ENCODE peak calls at places on chromosome 4, in five cellular contexts. X is mucosa of descending colon, F is fibroblast of the aortic adventitia, L is B cell, G is body of pancreas. J is an unnamed sample.
A peak's percentile ranks its signal among the peaks of the same experiment; 100 is the strongest.

GRCh38 chr4:113411496-113411938 is 350.0 kb downstream of the CAMK2D start:
- DNase-seq in F (peak; percentile 95), X (no peak), L (no peak), G (peak; percentile 50), J (peak; percentile 83)

GRCh38 chr4:182263562-182263961 is 20.4 kb downstream of the TENM3 start:
- DNase-seq in X (no peak), F (no peak), G (no peak), L (no peak), J (no peak)

GRCh38 chr4:123505457-123506310 is 109.1 kb downstream of the SPRY1 start:
- DNase-seq in G (peak; percentile 60), X (peak; percentile 63), L (peak; percentile 47), F (peak; percentile 59), J (peak; percentile 75)

GRCh38 chr4:8910100-8910821 is 38.6 kb upstream of the HMX1 start:
- DNase-seq in G (no peak), X (no peak), L (no peak), F (no peak), J (no peak)

GRCh38 chr4:183388777-183389176 is 55.7 kb upstream of the CDKN2AIP start:
- DNase-seq in F (no peak), G (no peak), X (no peak), L (no peak), J (no peak)

GRCh38 chr4:152709675-152710438 is 30.1 kb upstream of the TMEM154 start:
- DNase-seq in X (no peak), G (no peak), L (no peak), F (peak; percentile 29), J (peak; percentile 16)

GRCh38 chr4:110124721-110125120 is 73.7 kb downstream of the ELOVL6 start:
- DNase-seq in X (no peak), L (no peak), F (no peak), G (no peak), J (no peak)

GRCh38 chr4:105146286-105147219 is at the start of gene TET2:
- DNase-seq in F (peak; percentile 79), L (peak; percentile 89), X (peak; percentile 86), G (peak; percentile 88), J (peak; percentile 92)

GRCh38 chr4:53861856-53862610 is 202.4 kb downstream of the CHIC2 start:
- DNase-seq in G (peak; percentile 13), L (no peak), F (peak; percentile 97), X (no peak), J (peak; percentile 94)

GRCh38 chr4:156615066-156615514 is 356.5 kb downstream of the PDGFC start:
- DNase-seq in L (no peak), G (peak; percentile 2), X (no peak), F (peak; percentile 95), J (peak; percentile 79)

GRCh38 chr4:134200811-134201215 is 776 bp downstream of the PABPC4L start:
- DNase-seq in G (no peak), L (no peak), F (no peak), X (no peak), J (no peak)

GRCh38 chr4:173258866-173259265 is 75.3 kb downstream of the HMGB2 start:
- DNase-seq in X (no peak), F (no peak), G (no peak), L (no peak), J (no peak)

GRCh38 chr4:183241771-183242170 is 78.3 kb downstream of the CLDN22 start:
- DNase-seq in X (no peak), F (peak; percentile 16), L (no peak), G (no peak), J (peak; percentile 57)

GRCh38 chr4:169029947-169030346 is 19.9 kb upstream of the CBR4 start:
- DNase-seq in X (no peak), G (no peak), F (no peak), L (no peak), J (no peak)

GRCh38 chr4:3201718-3202702 is 46.9 kb upstream of the MSANTD1 start:
- DNase-seq in L (peak; percentile 33), G (peak; percentile 39), F (peak; percentile 4), X (no peak), J (peak; percentile 12)

GRCh38 chr4:47972181-47972580 is 44.3 kb downstream of the CNGA1 start:
- DNase-seq in L (no peak), G (peak; percentile 5), X (no peak), F (no peak), J (no peak)

GRCh38 chr4:40395908-40396806 is 61.0 kb downstream of the CHRNA9 start:
- DNase-seq in L (no peak), X (peak; percentile 61), F (peak; percentile 51), G (peak; percentile 98), J (peak; percentile 75)

GRCh38 chr4:119230288-119230687 is 17.8 kb downstream of the USP53 start:
- DNase-seq in L (no peak), F (no peak), X (no peak), G (no peak), J (no peak)

GRCh38 chr4:77449162-77449561 is 156.5 kb upstream of the CXCL13 start:
- DNase-seq in F (peak; percentile 79), G (no peak), L (no peak), X (no peak), J (peak; percentile 14)

GRCh38 chr4:148730766-148731165 is 288.6 kb upstream of the NR3C2 start:
- DNase-seq in F (no peak), G (no peak), X (no peak), L (no peak), J (no peak)

GRCh38 chr4:47106561-47106960 is 75.2 kb downstream of the GABRB1 start:
- DNase-seq in X (no peak), L (no peak), G (no peak), F (peak; percentile 22), J (peak; percentile 39)

GRCh38 chr4:3651267-3651846 is 114.8 kb upstream of the ADRA2C start:
- DNase-seq in L (no peak), F (no peak), X (no peak), G (no peak), J (no peak)

GRCh38 chr4:52780206-52780605 is 29.0 kb upstream of the ERVMER34-1 start:
- DNase-seq in X (no peak), F (peak; percentile 84), G (no peak), L (no peak), J (peak; percentile 42)

GRCh38 chr4:8303485-8304281 is 34.1 kb downstream of the HTRA3 start:
- DNase-seq in X (no peak), G (no peak), F (peak; percentile 91), L (no peak), J (peak; percentile 86)

GRCh38 chr4:94516067-94516466 is 64.3 kb downstream of the PDLIM5 start:
- DNase-seq in F (peak; percentile 53), X (no peak), G (no peak), L (no peak), J (peak; percentile 38)

GRCh38 chr4:23930750-23931488 is 41.1 kb upstream of the PPARGC1A start:
- DNase-seq in X (peak; percentile 59), G (peak; percentile 67), L (no peak), F (no peak), J (peak; percentile 80)

GRCh38 chr4:98539741-98540140 is 118.7 kb downstream of the TSPAN5 start:
- DNase-seq in F (no peak), L (no peak), G (no peak), X (no peak), J (no peak)

GRCh38 chr4:152697284-152698011 is 17.7 kb upstream of the TMEM154 start:
- DNase-seq in L (no peak), X (no peak), F (no peak), G (no peak), J (no peak)

GRCh38 chr4:26330186-26330787 is 9.5 kb downstream of the RBPJ start:
- DNase-seq in F (peak; percentile 75), G (peak; percentile 43), X (no peak), L (peak; percentile 63), J (peak; percentile 73)

GRCh38 chr4:94550352-94550751 is 98.6 kb downstream of the PDLIM5 start:
- DNase-seq in L (no peak), G (no peak), X (no peak), F (no peak), J (no peak)

GRCh38 chr4:128068927-128069326 is 7.8 kb downstream of the LARP1B start:
- DNase-seq in X (no peak), L (no peak), G (no peak), F (peak; percentile 25), J (peak; percentile 53)
- TF ChIP-seq CTCF in X (no peak), L (no peak), G (no peak), F (peak; percentile 31), J (peak; percentile 46)

DNA sequence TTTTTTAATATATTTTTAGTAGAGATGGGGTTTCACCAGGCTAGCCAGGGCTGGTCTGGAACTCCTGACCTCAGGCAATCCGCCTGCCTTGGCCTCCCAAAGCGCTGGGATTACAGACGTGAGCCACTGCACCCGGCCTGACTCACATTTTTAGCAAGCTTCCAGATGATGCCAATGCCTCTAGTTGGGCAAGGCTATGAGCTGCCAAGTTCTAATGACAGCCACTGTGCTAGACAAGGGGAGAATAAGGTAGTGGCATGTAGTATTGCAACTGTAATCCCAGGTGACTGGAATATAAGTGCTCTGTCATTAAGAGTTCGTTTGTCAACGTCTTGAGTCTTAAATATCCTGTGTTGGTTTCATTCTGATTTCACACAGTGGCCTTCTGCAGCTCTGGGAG is 96.7 kb downstream of the SLIT2 start:
- DNase-seq in L (no peak), G (no peak), F (no peak), X (no peak), J (no peak)
- TF ChIP-seq CTCF in L (no peak), G (no peak), F (no peak), X (no peak), J (no peak)

GRCh38 chr4:38324861-38325451 is 339.0 kb upstream of the KLF3 start:
- DNase-seq in L (no peak), X (no peak), F (no peak), G (no peak), J (no peak)

GRCh38 chr4:38320349-38320707 is 343.7 kb upstream of the KLF3 start:
- DNase-seq in X (no peak), F (no peak), G (peak; percentile 36), L (no peak), J (no peak)

GRCh38 chr4:38323141-38323634 is 340.8 kb upstream of the KLF3 start:
- DNase-seq in L (no peak), G (no peak), X (no peak), F (no peak), J (no peak)

GRCh38 chr4:38320833-38321232 is 343.2 kb upstream of the KLF3 start:
- DNase-seq in L (no peak), F (no peak), G (no peak), X (no peak), J (no peak)

DNA sequence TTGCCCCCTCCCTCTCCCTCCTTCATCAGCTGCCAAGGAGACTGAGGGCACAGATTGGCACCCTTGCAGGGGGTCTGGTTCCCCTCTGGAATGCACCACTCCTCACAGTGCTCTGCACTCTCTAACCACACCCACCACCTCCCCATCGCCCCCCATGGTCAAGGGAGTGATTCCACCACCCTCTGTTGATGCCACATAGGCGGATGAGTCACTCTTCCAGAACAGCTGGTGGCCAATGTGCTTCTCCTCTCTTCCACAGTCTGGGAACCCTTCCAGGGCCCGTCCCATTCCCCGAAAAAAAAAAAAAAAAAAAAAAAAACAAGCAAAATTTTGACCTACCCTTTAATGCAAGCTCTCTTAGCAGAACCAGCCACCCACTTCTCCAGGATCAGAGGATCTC is 341.3 kb upstream of the KLF3 start:
- DNase-seq in G (peak; percentile 25), X (no peak), F (peak; percentile 90), L (no peak), J (peak; percentile 84)
- TF ChIP-seq CTCF in G (no peak), X (no peak), F (peak; percentile 13), L (no peak), J (no peak)

DNA sequence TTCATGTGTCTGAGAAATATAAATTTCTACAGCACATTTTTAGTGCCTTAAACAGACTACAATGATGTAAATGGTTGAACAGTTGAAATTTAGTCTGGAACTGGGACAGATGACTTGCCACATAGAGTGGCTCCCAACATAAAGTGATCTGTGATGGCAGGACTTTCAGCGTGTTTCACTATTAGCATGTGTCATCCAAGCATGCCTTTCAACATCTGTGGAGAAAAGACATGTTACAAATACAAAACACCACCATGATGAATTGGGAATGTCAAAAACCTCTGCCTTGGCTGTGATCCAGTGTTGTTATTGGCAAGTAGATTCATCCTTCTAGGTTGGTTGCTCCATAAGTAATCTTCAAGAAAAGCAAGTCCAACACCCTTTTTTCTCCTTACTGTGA is 348.7 kb downstream of the MAPK10 start:
- DNase-seq in L (no peak), X (no peak), F (peak; percentile 99), G (no peak), J (peak; percentile 99)
- TF ChIP-seq CTCF in L (no peak), X (no peak), F (no peak), G (no peak), J (no peak)

J was measured in cardiac fibroblast.